ENCODE peak calls at places on chromosome 15, in ten cellular contexts. Y is KG1; W is D341Med; U is NCI-H460; P is heart left ventricle; M is LNCaP clone FGC; G is hypothalamus; J is activated CD8-positive, alpha-beta memory T cell treated with anti-CD3 and anti-CD28 coated beads for 48 hours; A is posterior vena cava; L is HFF-Myc. X is an unnamed sample.

GRCh38 chr15:31366169-31366734 is 39.6 kb downstream of the KLF13 start:
- DNase-seq in Y (no peak), W (no peak), U (no peak), P (no peak), M (no peak), G (no peak), J (no peak), A (peak), L (no peak), X (no peak)

GRCh38 chr15:40906947-40907802 is 12.9 kb downstream of the VPS18 start:
- DNase-seq in Y (no peak), W (peak), U (no peak), P (peak), M (no peak), G (no peak), J (no peak), A (no peak), L (no peak), X (no peak)

GRCh38 chr15:79045041-79045440 is 45.5 kb downstream of the RASGRF1 start:
- DNase-seq in Y (no peak), W (no peak), U (no peak), P (no peak), M (no peak), G (no peak), J (no peak), A (peak), L (no peak), X (no peak)

GRCh38 chr15:68373028-68373427 is 58.9 kb downstream of the ITGA11 start:
- DNase-seq in Y (no peak), W (no peak), U (no peak), P (peak), M (no peak), G (no peak), J (no peak), A (peak), L (no peak), X (no peak)

GRCh38 chr15:75713338-75713895 is 769 bp upstream of the CSPG4 start:
- DNase-seq in Y (no peak), W (no peak), U (no peak), P (no peak), M (no peak), G (no peak), J (no peak), A (no peak), L (no peak), X (no peak)

GRCh38 chr15:77633134-77633912 is 611 bp upstream of the LINGO1 start:
- DNase-seq in Y (peak), W (peak), U (peak), P (peak), M (peak), G (peak), J (peak), A (peak), L (peak), X (peak)

GRCh38 chr15:33846862-33847261 is 121.4 kb upstream of the CHRM5 start:
- DNase-seq in Y (no peak), W (no peak), U (no peak), P (no peak), M (no peak), G (no peak), J (no peak), A (no peak), L (no peak), X (no peak)

GRCh38 chr15:67923647-67923971 is 83.8 kb upstream of the RNU6-1 start:
- DNase-seq in Y (no peak), W (no peak), U (no peak), P (no peak), M (no peak), G (no peak), J (no peak), A (no peak), L (no peak), X (no peak)

GRCh38 chr15:67834249-67834592 is 5.6 kb downstream of the RNU6-1 start:
- DNase-seq in Y (no peak), W (no peak), U (no peak), P (no peak), M (no peak), G (no peak), J (no peak), A (no peak), L (no peak), X (no peak)

GRCh38 chr15:70149667-70150404 is 52.1 kb upstream of the TLE3 start:
- DNase-seq in Y (no peak), W (no peak), U (peak), P (no peak), M (no peak), G (no peak), J (no peak), A (no peak), L (no peak), X (no peak)

GRCh38 chr15:63369766-63370165 is 11.9 kb downstream of the CA12 start:
- DNase-seq in Y (no peak), W (no peak), U (no peak), P (no peak), M (no peak), G (no peak), J (no peak), A (no peak), L (no peak), X (no peak)

GRCh38 chr15:89647191-89647851 is 7.9 kb downstream of the KIF7 start:
- DNase-seq in Y (no peak), W (peak), U (peak), P (peak), M (peak), G (no peak), J (peak), A (peak), L (no peak), X (peak)

GRCh38 chr15:59701880-59702279 is 12.8 kb upstream of the BNIP2 start:
- DNase-seq in Y (no peak), W (peak), U (no peak), P (no peak), M (no peak), G (no peak), J (no peak), A (no peak), L (no peak), X (no peak)

GRCh38 chr15:74006774-74007639 is 12.5 kb downstream of the PML start:
- DNase-seq in Y (no peak), W (no peak), U (no peak), P (no peak), M (no peak), G (no peak), J (no peak), A (peak), L (no peak), X (no peak)

GRCh38 chr15:31268108-31268501 is 58.5 kb upstream of the KLF13 start:
- DNase-seq in Y (no peak), W (peak), U (no peak), P (peak), M (no peak), G (no peak), J (no peak), A (peak), L (no peak), X (no peak)

GRCh38 chr15:100116416-100117190 is 225.2 kb downstream of the ADAMTS17 start:
- DNase-seq in Y (no peak), W (no peak), U (no peak), P (peak), M (no peak), G (no peak), J (no peak), A (peak), L (no peak), X (no peak)

GRCh38 chr15:94586099-94586498 is 354.7 kb downstream of the MCTP2 start:
- DNase-seq in Y (no peak), W (no peak), U (no peak), P (no peak), M (no peak), G (no peak), J (no peak), A (no peak), L (no peak), X (no peak)

GRCh38 chr15:40115670-40116093 is 7.0 kb upstream of the BMF start:
- DNase-seq in Y (peak), W (no peak), U (no peak), P (peak), M (no peak), G (no peak), J (no peak), A (no peak), L (no peak), X (no peak)

GRCh38 chr15:56491110-56491722 is 26.3 kb upstream of the MNS1 start:
- DNase-seq in Y (peak), W (peak), U (peak), P (peak), M (peak), G (peak), J (no peak), A (no peak), L (peak), X (peak)

GRCh38 chr15:78056714-78057269 is 20.7 kb downstream of the TBC1D2B start:
- DNase-seq in Y (no peak), W (no peak), U (no peak), P (peak), M (no peak), G (no peak), J (no peak), A (no peak), L (no peak), X (no peak)

GRCh38 chr15:68791431-68792283 is 29.0 kb downstream of the ANP32A start:
- DNase-seq in Y (no peak), W (no peak), U (no peak), P (no peak), M (no peak), G (no peak), J (peak), A (no peak), L (no peak), X (no peak)

GRCh38 chr15:78841891-78842290 is 30.6 kb upstream of the ADAMTS7 start:
- DNase-seq in Y (no peak), W (no peak), U (no peak), P (no peak), M (no peak), G (no peak), J (no peak), A (peak), L (no peak), X (no peak)

GRCh38 chr15:64642875-64643274 is 132.5 kb downstream of the RBPMS2 start:
- DNase-seq in Y (no peak), W (no peak), U (no peak), P (no peak), M (no peak), G (no peak), J (no peak), A (no peak), L (no peak), X (no peak)

GRCh38 chr15:75669191-75669878 is 21.6 kb downstream of the SNX33 start:
- DNase-seq in Y (no peak), W (no peak), U (no peak), P (no peak), M (no peak), G (no peak), J (no peak), A (no peak), L (no peak), X (no peak)

GRCh38 chr15:31392761-31393401 is 66.2 kb downstream of the KLF13 start:
- DNase-seq in Y (no peak), W (peak), U (no peak), P (no peak), M (no peak), G (no peak), J (no peak), A (no peak), L (no peak), X (no peak)

GRCh38 chr15:62821384-62822131 is 221.0 kb upstream of the TPM1 start:
- DNase-seq in Y (no peak), W (no peak), U (no peak), P (no peak), M (no peak), G (no peak), J (no peak), A (no peak), L (no peak), X (no peak)

GRCh38 chr15:33737687-33738606 is 230.3 kb upstream of the CHRM5 start:
- DNase-seq in Y (no peak), W (peak), U (peak), P (no peak), M (no peak), G (no peak), J (no peak), A (no peak), L (no peak), X (no peak)

GRCh38 chr15:76418352-76419140 is 82.0 kb downstream of the ISL2 start:
- DNase-seq in Y (no peak), W (no peak), U (no peak), P (no peak), M (no peak), G (no peak), J (no peak), A (no peak), L (no peak), X (no peak)

GRCh38 chr15:100042558-100042957 is 299.2 kb downstream of the ADAMTS17 start:
- DNase-seq in Y (no peak), W (no peak), U (peak), P (no peak), M (no peak), G (no peak), J (no peak), A (no peak), L (no peak), X (no peak)

GRCh38 chr15:57217716-57218598 is 158.3 kb upstream of the CGNL1 start:
- DNase-seq in Y (no peak), W (no peak), U (no peak), P (no peak), M (no peak), G (no peak), J (no peak), A (no peak), L (no peak), X (no peak)

GRCh38 chr15:58069008-58069407 is 3.5 kb upstream of the ALDH1A2 start:
- DNase-seq in Y (no peak), W (no peak), U (no peak), P (no peak), M (no peak), G (no peak), J (no peak), A (no peak), L (no peak), X (no peak)

GRCh38 chr15:88833688-88834087 is 30.5 kb downstream of the ACAN start:
- DNase-seq in Y (no peak), W (no peak), U (peak), P (no peak), M (no peak), G (no peak), J (no peak), A (no peak), L (no peak), X (no peak)

GRCh38 chr15:25792128-25792527 is 71.0 kb downstream of the ATP10A start:
- DNase-seq in Y (no peak), W (no peak), U (no peak), P (no peak), M (no peak), G (no peak), J (no peak), A (peak), L (no peak), X (no peak)

GRCh38 chr15:61390138-61390537 is 161.0 kb upstream of the RORA start:
- DNase-seq in Y (no peak), W (no peak), U (no peak), P (no peak), M (no peak), G (no peak), J (no peak), A (no peak), L (no peak), X (no peak)

GRCh38 chr15:41695750-41696436 is 35.7 kb downstream of the MGA start:
- DNase-seq in Y (peak), W (peak), U (peak), P (no peak), M (no peak), G (no peak), J (no peak), A (no peak), L (no peak), X (peak)